ENCODE peak calls at places on chromosomes 4 and X, in nine cellular contexts. T is stimulated activated CD8-positive, alpha-beta memory T cell treated with anti-CD3 and anti-CD28 coated beads, Interleukin-7, amount 100 ng/mL, for 4 hours; J is ELR; S is activated gamma-delta T cell; E is neural progenitor cell; D is T-cell; P is NCI-H1930; L is activated CD4-positive, alpha-beta T cell treated with anti-CD3 and anti-CD28 coated beads, Interleukin-2, amount 50 U/mL, for 24 hours; O is fibroblast of villous mesenchyme. U is an unnamed sample.

GRCh38 chrX:100643943-100644587 is at the start of gene SRPX2:
- DNase-seq in J (peak; percentile 92), L (no peak), E (no peak), P (no peak), S (no peak), T (no peak), O (peak; percentile 93), D (no peak), U (no peak)

GRCh38 chr4:124777007-124777406 is 64.5 kb upstream of the ANKRD50 start:
- DNase-seq in D (no peak), S (no peak), P (no peak), T (no peak), L (no peak), E (no peak), J (no peak), O (peak; percentile 8), U (no peak)

GRCh38 chr4:109655396-109655795 is 47.8 kb downstream of the CASP6 start:
- DNase-seq in D (no peak), J (no peak), S (no peak), E (no peak), P (no peak), L (no peak), T (no peak), O (no peak), U (no peak)

GRCh38 chr4:47383829-47384427 is 79.6 kb downstream of the COMMD8 start:
- DNase-seq in J (peak; percentile 66), P (no peak), S (no peak), O (peak; percentile 48), E (peak; percentile 39), D (no peak), T (no peak), L (no peak), U (no peak)

GRCh38 chr4:7759221-7759620 is 180.4 kb downstream of the AFAP1 start:
- DNase-seq in J (no peak), L (peak; percentile 62), D (peak; percentile 64), S (no peak), O (no peak), P (no peak), E (no peak), T (peak; percentile 52), U (no peak)

GRCh38 chr4:53557601-53558000 is 33.7 kb downstream of the LNX1 start:
- DNase-seq in T (no peak), L (no peak), S (no peak), D (no peak), E (no peak), J (no peak), O (no peak), P (no peak), U (no peak)

GRCh38 chr4:1403591-1404572 is 2.4 kb downstream of the NKX1-1 start:
- DNase-seq in T (no peak), L (no peak), E (no peak), D (no peak), O (no peak), J (no peak), P (no peak), S (no peak), U (no peak)

GRCh38 chrX:1249101-1249887 is 19.3 kb upstream of the CSF2RA start:
- DNase-seq in D (peak; percentile 53), P (no peak), S (no peak), E (peak; percentile 82), L (no peak), J (peak; percentile 20), O (peak; percentile 16), T (peak; percentile 19), U (peak; percentile 62)

GRCh38 chrX:53669258-53669657 is 17.3 kb downstream of the HUWE1 start:
- DNase-seq in J (no peak), S (no peak), E (no peak), L (no peak), D (no peak), P (no peak), O (no peak), T (no peak), U (no peak)

GRCh38 chr4:169024762-169025161 is 14.7 kb upstream of the CBR4 start:
- DNase-seq in T (no peak), L (no peak), P (no peak), O (peak; percentile 60), E (peak; percentile 49), S (no peak), D (no peak), J (peak; percentile 59), U (no peak)

GRCh38 chr4:124803026-124803425 is 90.5 kb upstream of the ANKRD50 start:
- DNase-seq in P (no peak), E (no peak), D (no peak), J (no peak), T (no peak), L (no peak), S (no peak), O (no peak), U (no peak)

GRCh38 chrX:15143050-15143824 is 126.6 kb downstream of the ASB9 start:
- DNase-seq in T (peak; percentile 17), E (peak; percentile 54), O (peak; percentile 32), D (peak; percentile 20), J (peak; percentile 51), P (peak; percentile 6), L (peak; percentile 17), S (no peak), U (peak; percentile 36)

GRCh38 chr4:177673980-177674504 is 231.8 kb upstream of the AGA start:
- DNase-seq in S (no peak), T (no peak), P (no peak), L (no peak), E (no peak), D (no peak), O (no peak), J (peak; percentile 2), U (no peak)

GRCh38 chr4:185638548-185639301 is 103.4 kb upstream of the PDLIM3 start:
- DNase-seq in T (no peak), P (no peak), L (no peak), S (no peak), J (no peak), E (peak; percentile 27), D (no peak), O (no peak), U (no peak)

GRCh38 chrX:106177106-106177981 is 9.2 kb downstream of the PWWP3B start:
- DNase-seq in D (no peak), O (peak; percentile 50), T (no peak), P (no peak), L (no peak), J (no peak), S (no peak), E (peak; percentile 83), U (no peak)

GRCh38 chr4:88860594-88860993 is 163.0 kb upstream of the NAP1L5 start:
- DNase-seq in T (no peak), O (no peak), L (no peak), S (no peak), J (no peak), E (no peak), D (no peak), P (no peak), U (no peak)

GRCh38 chr4:150600821-150601445 is 19.0 kb downstream of the MAB21L2 start:
- DNase-seq in T (no peak), S (no peak), J (no peak), E (no peak), O (no peak), P (no peak), D (no peak), L (no peak), U (no peak)

GRCh38 chr4:40453912-40454311 is 118.8 kb downstream of the CHRNA9 start:
- DNase-seq in P (no peak), T (no peak), J (no peak), D (no peak), O (no peak), S (no peak), L (no peak), E (no peak), U (no peak)

GRCh38 chrX:150063138-150063518 is 124.8 kb upstream of the EOLA2 start:
- DNase-seq in P (no peak), D (no peak), E (no peak), J (no peak), L (no peak), S (no peak), T (no peak), O (no peak), U (no peak)

GRCh38 chrX:131747173-131747572 is 203.3 kb downstream of the OR13H1 start:
- DNase-seq in E (no peak), S (no peak), J (peak; percentile 22), O (peak; percentile 92), T (peak; percentile 55), D (peak; percentile 69), P (peak; percentile 87), L (no peak), U (peak; percentile 74)

GRCh38 chr4:37434469-37434868 is 189.9 kb downstream of the NWD2 start:
- DNase-seq in D (no peak), T (no peak), J (peak; percentile 54), O (peak; percentile 5), L (no peak), S (no peak), E (peak; percentile 21), P (no peak), U (no peak)

GRCh38 chr4:188127157-188127874 is 11.9 kb upstream of the TRIML1 start:
- DNase-seq in E (no peak), D (no peak), T (no peak), P (no peak), S (no peak), J (peak; percentile 72), O (peak; percentile 52), L (no peak), U (no peak)

U was measured in lung.